ENCODE peak calls at places on chromosomes 13 and 19, in ten cellular contexts. One of them, this sample, is unnamed.

GRCh38 chr19:49779731-49780578 is 13.2 kb downstream of the AP2A1 start:
- ATAC-seq in CD8-positive, alpha-beta T cell: no peak
- ATAC-seq in RWPE2: no peak
- ATAC-seq in PC-3: no peak
- ATAC-seq in CD4-positive, CD25-positive, alpha-beta regulatory T cell: no peak
- ATAC-seq in activated CD8-positive, alpha-beta memory T cell treated with anti-CD3 and anti-CD28 coated beads, Interleukin-2, amount 10 ng/mL, durations not matched to agents 7 days and 5 days: no peak
- ATAC-seq in lung: no peak
- ATAC-seq in CD4-positive, alpha-beta T cell: no peak
- ATAC-seq in effector memory CD8-positive, alpha-beta T cell: no peak
- ATAC-seq in foreskin keratinocyte: no peak
- ATAC-seq in this sample: no peak

GRCh38 chr13:101706651-101707050 is 254.2 kb downstream of the ITGBL1 start:
- ATAC-seq in foreskin keratinocyte: no peak
- ATAC-seq in PC-3: peak; percentile 78
- ATAC-seq in lung: peak; percentile 70
- ATAC-seq in CD8-positive, alpha-beta T cell: no peak
- ATAC-seq in RWPE2: peak; percentile 95
- ATAC-seq in activated CD8-positive, alpha-beta memory T cell treated with anti-CD3 and anti-CD28 coated beads, Interleukin-2, amount 10 ng/mL, durations not matched to agents 7 days and 5 days: peak; percentile 20
- ATAC-seq in CD4-positive, CD25-positive, alpha-beta regulatory T cell: peak; percentile 34
- ATAC-seq in effector memory CD8-positive, alpha-beta T cell: peak; percentile 67
- ATAC-seq in CD4-positive, alpha-beta T cell: no peak
- ATAC-seq in this sample: peak; percentile 58

GRCh38 chr13:41284512-41285288 is 21.3 kb upstream of the MTRF1 start:
- ATAC-seq in RWPE2: peak; percentile 96
- ATAC-seq in PC-3: peak; percentile 97
- ATAC-seq in foreskin keratinocyte: peak; percentile 93
- ATAC-seq in activated CD8-positive, alpha-beta memory T cell treated with anti-CD3 and anti-CD28 coated beads, Interleukin-2, amount 10 ng/mL, durations not matched to agents 7 days and 5 days: no peak
- ATAC-seq in CD4-positive, alpha-beta T cell: no peak
- ATAC-seq in effector memory CD8-positive, alpha-beta T cell: no peak
- ATAC-seq in CD4-positive, CD25-positive, alpha-beta regulatory T cell: no peak
- ATAC-seq in CD8-positive, alpha-beta T cell: no peak
- ATAC-seq in lung: no peak
- ATAC-seq in this sample: no peak

GRCh38 chr13:51519839-51520238 is 64.4 kb upstream of the WDFY2 start:
- ATAC-seq in lung: no peak
- ATAC-seq in CD8-positive, alpha-beta T cell: no peak
- ATAC-seq in foreskin keratinocyte: no peak
- ATAC-seq in activated CD8-positive, alpha-beta memory T cell treated with anti-CD3 and anti-CD28 coated beads, Interleukin-2, amount 10 ng/mL, durations not matched to agents 7 days and 5 days: no peak
- ATAC-seq in effector memory CD8-positive, alpha-beta T cell: no peak
- ATAC-seq in RWPE2: peak; percentile 74
- ATAC-seq in CD4-positive, alpha-beta T cell: no peak
- ATAC-seq in PC-3: peak; percentile 53
- ATAC-seq in CD4-positive, CD25-positive, alpha-beta regulatory T cell: no peak
- ATAC-seq in this sample: no peak

GRCh38 chr19:20278342-20278741 is 111.3 kb downstream of the ZNF486 start:
- ATAC-seq in CD4-positive, CD25-positive, alpha-beta regulatory T cell: no peak
- ATAC-seq in lung: no peak
- ATAC-seq in activated CD8-positive, alpha-beta memory T cell treated with anti-CD3 and anti-CD28 coated beads, Interleukin-2, amount 10 ng/mL, durations not matched to agents 7 days and 5 days: peak; percentile 61
- ATAC-seq in CD4-positive, alpha-beta T cell: no peak
- ATAC-seq in CD8-positive, alpha-beta T cell: no peak
- ATAC-seq in foreskin keratinocyte: no peak
- ATAC-seq in effector memory CD8-positive, alpha-beta T cell: no peak
- ATAC-seq in RWPE2: no peak
- ATAC-seq in PC-3: no peak
- ATAC-seq in this sample: peak; percentile 41

GRCh38 chr13:23357349-23357748 is 76.2 kb downstream of the SACS start:
- ATAC-seq in PC-3: no peak
- ATAC-seq in lung: no peak
- ATAC-seq in CD8-positive, alpha-beta T cell: no peak
- ATAC-seq in effector memory CD8-positive, alpha-beta T cell: no peak
- ATAC-seq in activated CD8-positive, alpha-beta memory T cell treated with anti-CD3 and anti-CD28 coated beads, Interleukin-2, amount 10 ng/mL, durations not matched to agents 7 days and 5 days: no peak
- ATAC-seq in RWPE2: no peak
- ATAC-seq in CD4-positive, CD25-positive, alpha-beta regulatory T cell: no peak
- ATAC-seq in CD4-positive, alpha-beta T cell: no peak
- ATAC-seq in foreskin keratinocyte: no peak
- ATAC-seq in this sample: no peak

GRCh38 chr13:94608586-94608985 is 6.9 kb downstream of the GPR180 start:
- ATAC-seq in CD8-positive, alpha-beta T cell: no peak
- ATAC-seq in activated CD8-positive, alpha-beta memory T cell treated with anti-CD3 and anti-CD28 coated beads, Interleukin-2, amount 10 ng/mL, durations not matched to agents 7 days and 5 days: no peak
- ATAC-seq in effector memory CD8-positive, alpha-beta T cell: no peak
- ATAC-seq in RWPE2: no peak
- ATAC-seq in lung: no peak
- ATAC-seq in CD4-positive, alpha-beta T cell: no peak
- ATAC-seq in PC-3: no peak
- ATAC-seq in foreskin keratinocyte: no peak
- ATAC-seq in CD4-positive, CD25-positive, alpha-beta regulatory T cell: no peak
- ATAC-seq in this sample: no peak

GRCh38 chr19:17281391-17282304 is at the start of gene ANKLE1:
- ATAC-seq in CD4-positive, alpha-beta T cell: no peak
- ATAC-seq in effector memory CD8-positive, alpha-beta T cell: peak; percentile 45
- ATAC-seq in foreskin keratinocyte: no peak
- ATAC-seq in CD8-positive, alpha-beta T cell: peak; percentile 24
- ATAC-seq in PC-3: no peak
- ATAC-seq in lung: no peak
- ATAC-seq in CD4-positive, CD25-positive, alpha-beta regulatory T cell: peak; percentile 34
- ATAC-seq in RWPE2: peak; percentile 24
- ATAC-seq in activated CD8-positive, alpha-beta memory T cell treated with anti-CD3 and anti-CD28 coated beads, Interleukin-2, amount 10 ng/mL, durations not matched to agents 7 days and 5 days: peak; percentile 56
- ATAC-seq in this sample: no peak

GRCh38 chr13:51907040-51907732 is 45.4 kb downstream of the CCDC70 start:
- ATAC-seq in PC-3: no peak
- ATAC-seq in foreskin keratinocyte: no peak
- ATAC-seq in lung: no peak
- ATAC-seq in CD4-positive, CD25-positive, alpha-beta regulatory T cell: no peak
- ATAC-seq in effector memory CD8-positive, alpha-beta T cell: no peak
- ATAC-seq in activated CD8-positive, alpha-beta memory T cell treated with anti-CD3 and anti-CD28 coated beads, Interleukin-2, amount 10 ng/mL, durations not matched to agents 7 days and 5 days: no peak
- ATAC-seq in RWPE2: no peak
- ATAC-seq in CD4-positive, alpha-beta T cell: no peak
- ATAC-seq in CD8-positive, alpha-beta T cell: no peak
- ATAC-seq in this sample: no peak

This sample was measured in gastroesophageal sphincter.